ENCODE peak calls at places on chromosomes 16 and 17, in nine cellular contexts. D is stimulated activated CD4-positive, alpha-beta T cell treated with anti-CD3 and anti-CD28 coated beads, Interleukin-4, amount 100 ng/mL, for 4 hours; I is brain microvascular endothelial cell; N is GM04503; J is lung; V is substantia nigra; O is fibroblast of pulmonary artery; Y is M059J; W is Kasumi-1. H is an unnamed sample.

GRCh38 chr16:89602273-89602951 is 11.0 kb upstream of the DPEP1 start:
- DNase-seq in I (peak; percentile 94), O (peak; percentile 87), Y (peak; percentile 89), W (peak; percentile 81), N (no peak), J (no peak), V (no peak), D (peak; percentile 81), H (peak; percentile 35)

GRCh38 chr17:48374650-48375230 is 55.3 kb downstream of the SKAP1 start:
- DNase-seq in Y (peak; percentile 49), N (no peak), J (no peak), W (peak; percentile 42), O (no peak), V (no peak), I (no peak), D (peak; percentile 14), H (peak; percentile 83)

GRCh38 chr16:10883004-10883403 is 6.0 kb downstream of the CIITA start:
- DNase-seq in Y (no peak), I (no peak), W (no peak), N (no peak), O (no peak), J (peak; percentile 62), D (no peak), V (no peak), H (peak; percentile 47)

GRCh38 chr17:39963826-39964225 is 1.0 kb downstream of the GSDMA start:
- DNase-seq in N (no peak), V (no peak), W (no peak), O (no peak), I (no peak), D (peak; percentile 64), J (no peak), Y (peak; percentile 40), H (no peak)

GRCh38 chr17:78127240-78127887 is 1.2 kb downstream of the TMC6 start:
- DNase-seq in Y (no peak), V (peak; percentile 90), D (peak; percentile 53), O (no peak), I (no peak), N (no peak), W (peak; percentile 99), J (peak; percentile 75), H (peak; percentile 86)

GRCh38 chr16:88676502-88677242 is 9.6 kb downstream of the SNAI3 start:
- DNase-seq in N (no peak), J (no peak), I (no peak), W (no peak), D (no peak), V (no peak), O (no peak), Y (no peak), H (no peak)

GRCh38 chr16:85651822-85652430 is 36.8 kb downstream of the GINS2 start:
- DNase-seq in N (no peak), I (no peak), O (no peak), W (no peak), J (no peak), Y (peak; percentile 18), V (no peak), D (no peak), H (peak; percentile 9)

GRCh38 chr16:83005653-83006160 is 378.9 kb downstream of the CDH13 start:
- DNase-seq in N (no peak), D (no peak), W (no peak), O (peak; percentile 46), Y (peak; percentile 59), V (no peak), J (no peak), I (no peak), H (no peak)

GRCh38 chr17:50686494-50687199 is 21.1 kb downstream of the ANKRD40 start:
- DNase-seq in J (peak; percentile 59), I (peak; percentile 27), V (no peak), Y (peak; percentile 92), N (peak; percentile 87), D (no peak), W (no peak), O (peak; percentile 70), H (no peak)

GRCh38 chr16:77113835-77114234 is 77.2 kb upstream of the MON1B start:
- DNase-seq in D (no peak), O (peak; percentile 12), N (no peak), I (no peak), V (no peak), Y (no peak), W (no peak), J (no peak), H (no peak)

GRCh38 chr17:27378482-27379200 is 77.6 kb upstream of the KSR1 start:
- DNase-seq in D (no peak), V (no peak), O (no peak), Y (peak; percentile 16), I (no peak), J (no peak), N (no peak), W (no peak), H (no peak)

GRCh38 chr17:77555741-77556291 is 402.7 kb upstream of the TNRC6C start:
- DNase-seq in W (no peak), I (no peak), N (no peak), V (peak; percentile 35), D (no peak), J (peak; percentile 37), Y (peak; percentile 50), O (peak; percentile 20), H (no peak)

GRCh38 chr16:28326881-28327610 is 34.7 kb downstream of the SBK1 start:
- DNase-seq in V (peak; percentile 34), W (peak; percentile 25), J (peak; percentile 57), D (peak; percentile 56), Y (peak; percentile 50), N (no peak), O (peak; percentile 54), I (peak; percentile 36), H (peak; percentile 78)

GRCh38 chr16:81035975-81036750 is 521 bp downstream of the ATMIN start:
- DNase-seq in I (peak; percentile 6), O (peak; percentile 21), D (no peak), W (peak; percentile 11), Y (peak; percentile 31), J (no peak), N (no peak), V (peak; percentile 16), H (peak; percentile 44)

GRCh38 chr17:27429666-27430382 is 26.4 kb upstream of the KSR1 start:
- DNase-seq in Y (no peak), D (no peak), O (no peak), N (no peak), J (no peak), I (no peak), W (no peak), V (no peak), H (no peak)

GRCh38 chr16:5649762-5650445 is 552.3 kb upstream of the EEF2KMT start:
- DNase-seq in O (no peak), D (no peak), I (no peak), N (no peak), Y (no peak), W (no peak), V (no peak), J (peak; percentile 76), H (no peak)

GRCh38 chr17:53032861-53033271 is 789.9 kb upstream of the KIF2B start:
- DNase-seq in J (no peak), W (peak; percentile 47), N (no peak), V (no peak), I (no peak), Y (peak; percentile 19), D (no peak), O (peak; percentile 76), H (peak; percentile 74)

GRCh38 chr16:31357324-31358156 is 2.6 kb downstream of the ITGAX start:
- DNase-seq in Y (no peak), N (no peak), O (no peak), J (no peak), I (no peak), W (no peak), V (peak; percentile 10), D (no peak), H (no peak)

GRCh38 chr16:30186782-30187555 is 3.6 kb downstream of the CORO1A start:
- DNase-seq in I (peak; percentile 24), N (no peak), D (peak; percentile 82), V (no peak), O (peak; percentile 52), J (peak; percentile 66), W (no peak), Y (no peak), H (peak; percentile 84)

GRCh38 chr16:57994778-57995177 is 5.7 kb downstream of the ZNF319 start:
- DNase-seq in W (peak; percentile 44), V (no peak), J (peak; percentile 69), Y (peak; percentile 62), N (no peak), I (peak; percentile 47), O (peak; percentile 50), D (no peak), H (peak; percentile 74)

GRCh38 chr16:35463358-35463757 is 2003.9 kb downstream of the TP53TG3F start:
- DNase-seq in N (no peak), O (no peak), D (no peak), V (no peak), Y (no peak), I (no peak), W (no peak), J (no peak), H (no peak)

GRCh38 chr17:58338907-58339774 is 10.5 kb upstream of the TSPOAP1 start:
- DNase-seq in Y (peak; percentile 88), D (peak; percentile 39), O (peak; percentile 60), J (peak; percentile 54), N (no peak), W (peak; percentile 94), I (peak; percentile 51), V (peak; percentile 13), H (peak; percentile 94)

GRCh38 chr17:63358111-63358839 is 87.8 kb downstream of the CYB561 start:
- DNase-seq in D (no peak), N (peak; percentile 97), Y (peak; percentile 90), W (no peak), O (peak; percentile 82), V (no peak), I (peak; percentile 85), J (no peak), H (no peak)

GRCh38 chr16:85221081-85221809 is 109.0 kb upstream of the CIBAR2 start:
- DNase-seq in N (no peak), V (no peak), D (no peak), O (no peak), Y (no peak), W (no peak), J (no peak), I (no peak), H (no peak)

GRCh38 chr17:75331671-75332070 is 42.4 kb upstream of the SLC25A19 start:
- DNase-seq in W (no peak), D (no peak), I (no peak), O (no peak), Y (no peak), J (no peak), V (no peak), N (no peak), H (no peak)

GRCh38 chr16:83835972-83836566 is 28.3 kb downstream of the HSBP1 start:
- DNase-seq in N (no peak), W (peak; percentile 77), Y (peak; percentile 80), O (peak; percentile 84), J (no peak), I (peak; percentile 59), V (no peak), D (no peak), H (peak; percentile 68)

GRCh38 chr17:78532922-78533640 is 44.1 kb downstream of the DNAH17 start:
- DNase-seq in D (peak; percentile 12), O (peak; percentile 59), I (peak; percentile 89), W (no peak), Y (peak; percentile 84), V (no peak), J (no peak), N (no peak), H (no peak)

GRCh38 chr17:63398680-63399079 is 47.4 kb downstream of the CYB561 start:
- DNase-seq in J (no peak), D (no peak), O (peak; percentile 15), W (no peak), V (no peak), I (no peak), N (no peak), Y (no peak), H (no peak)

GRCh38 chr16:89256651-89257254 is 39.2 kb downstream of the ZNF778 start:
- DNase-seq in V (peak; percentile 1), J (peak; percentile 46), Y (peak; percentile 76), N (no peak), D (peak; percentile 92), W (no peak), O (peak; percentile 29), I (peak; percentile 16), H (no peak)

GRCh38 chr17:78529251-78529650 is 47.9 kb downstream of the DNAH17 start:
- DNase-seq in J (no peak), D (no peak), V (no peak), Y (no peak), W (no peak), I (no peak), N (no peak), O (no peak), H (no peak)

GRCh38 chr17:37067555-37068111 is 118.9 kb downstream of the AATF start:
- DNase-seq in I (peak; percentile 80), Y (peak; percentile 89), J (peak; percentile 32), D (no peak), O (peak; percentile 78), V (no peak), W (no peak), N (peak; percentile 59), H (peak; percentile 57)